ENCODE peak calls at places on chromosomes 16 and 17, in seven cellular contexts. O is IMR-90, W is neuronal stem cell, S is H9, Z is trophoblast cell, M is mesenchymal stem cell, F is H1. I is an unnamed sample.

GRCh38 chr17:77455111-77455877 is 314.5 kb downstream of the SEC14L1 start:
- DNase-seq in O (peak), W (no peak), S (no peak), Z (no peak), M (peak), F (no peak), I (no peak)

GRCh38 chr17:78572277-78573205 is 4.7 kb downstream of the DNAH17 start:
- DNase-seq in O (no peak), W (peak), S (peak), Z (no peak), M (no peak), F (no peak), I (peak)

GRCh38 chr16:740764-741505 is at the start of gene CIAO3:
- DNase-seq in O (peak), W (peak), S (peak), Z (peak), M (peak), F (no peak), I (peak)

GRCh38 chr16:28912558-28912957 is 12.5 kb downstream of the RABEP2 start:
- DNase-seq in O (no peak), W (no peak), S (no peak), Z (no peak), M (no peak), F (no peak), I (no peak)

GRCh38 chr17:69222707-69223106 is 5.9 kb downstream of the ABCA10 start:
- DNase-seq in O (no peak), W (no peak), S (no peak), Z (no peak), M (no peak), F (no peak), I (no peak)

GRCh38 chr17:75849724-75850123 is 5.4 kb downstream of the WBP2 start:
- DNase-seq in O (no peak), W (no peak), S (no peak), Z (peak), M (no peak), F (no peak), I (no peak)

GRCh38 chr17:63029520-63029919 is 63.5 kb downstream of the TANC2 start:
- DNase-seq in O (peak), W (no peak), S (no peak), Z (no peak), M (peak), F (no peak), I (no peak)

GRCh38 chr16:19912445-19913305 is 28.0 kb upstream of the GPRC5B start:
- DNase-seq in O (peak), W (no peak), S (no peak), Z (no peak), M (peak), F (no peak), I (peak)

GRCh38 chr16:19474617-19475016 is 47.3 kb downstream of the GDE1 start:
- DNase-seq in O (no peak), W (no peak), S (no peak), Z (peak), M (no peak), F (no peak), I (no peak)

GRCh38 chr16:2150418-2151187 is 2.2 kb downstream of the RAB26 start:
- DNase-seq in O (peak), W (no peak), S (peak), Z (no peak), M (peak), F (peak), I (peak)

GRCh38 chr17:10752696-10753095 is 22.9 kb upstream of the TMEM220 start:
- DNase-seq in O (no peak), W (no peak), S (no peak), Z (no peak), M (no peak), F (no peak), I (no peak)

DNA sequence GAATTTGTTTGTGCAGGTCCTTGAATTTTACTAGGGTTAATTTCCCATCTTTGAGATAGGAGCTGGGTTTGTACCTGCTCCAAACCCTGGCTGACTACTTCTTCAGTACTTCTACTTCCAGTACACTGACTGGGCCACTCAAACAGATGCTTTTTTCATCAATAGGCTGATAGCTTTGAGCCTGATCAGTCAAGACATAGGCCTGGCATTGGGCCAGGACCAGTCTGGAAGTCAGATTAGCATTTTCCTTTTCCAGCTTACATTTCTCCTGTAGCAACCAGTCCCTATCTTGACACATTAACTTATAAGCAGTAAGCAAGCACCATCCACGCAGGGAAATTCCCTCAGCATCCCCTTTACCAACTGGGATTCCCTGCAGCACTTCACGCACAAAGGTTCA is 7.5 kb upstream of the TMEM101 start:
- DNase-seq in O (no peak), W (no peak), S (no peak), Z (no peak), M (no peak), F (no peak), I (no peak)
- H3K4ac ChIP-seq in O (no peak), W (no peak), S (no peak), Z (no peak), M (no peak), F (no peak), I (no peak)

GRCh38 chr17:39605492-39606433 is 2.0 kb downstream of the NEUROD2 start:
- DNase-seq in O (no peak), W (no peak), S (peak), Z (no peak), M (peak), F (no peak), I (no peak)
- H2BK120ac ChIP-seq in O (no peak), W (no peak), S (no peak), Z (no peak), M (no peak), F (no peak), I (no peak)

GRCh38 chr17:17105976-17106375 is 63.7 kb downstream of the MPRIP start:
- DNase-seq in O (no peak), W (no peak), S (no peak), Z (no peak), M (no peak), F (no peak), I (no peak)

GRCh38 chr17:17107281-17107680 is 65.0 kb downstream of the MPRIP start:
- DNase-seq in O (no peak), W (no peak), S (no peak), Z (no peak), M (no peak), F (no peak), I (no peak)

GRCh38 chr17:17108681-17109049 is 66.4 kb downstream of the MPRIP start:
- DNase-seq in O (no peak), W (no peak), S (no peak), Z (no peak), M (no peak), F (no peak), I (no peak)

GRCh38 chr17:17107891-17108680 is 65.8 kb downstream of the MPRIP start:
- DNase-seq in O (no peak), W (no peak), S (no peak), Z (no peak), M (no peak), F (no peak), I (no peak)

DNA sequence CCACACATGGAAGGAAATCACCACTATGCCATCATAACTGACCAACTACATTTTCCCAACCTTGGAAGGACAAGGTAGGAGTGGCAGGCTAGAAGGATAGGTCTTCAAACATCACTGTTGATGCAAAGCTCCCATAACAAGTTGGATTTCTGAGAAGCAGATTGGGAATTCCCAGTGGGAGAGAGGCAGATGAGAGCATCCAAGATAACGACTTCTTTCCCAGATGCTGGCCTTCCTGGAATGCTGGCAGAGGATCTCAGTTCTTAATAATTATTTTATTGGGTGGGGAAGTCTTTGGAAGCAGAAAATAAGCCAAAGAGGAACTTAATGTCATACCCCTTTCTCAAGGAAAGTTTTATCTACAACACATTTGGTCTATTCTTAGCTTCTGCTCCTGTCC is 64.5 kb downstream of the MPRIP start:
- DNase-seq in O (peak), W (no peak), S (no peak), Z (no peak), M (no peak), F (no peak), I (no peak)
- H3K9ac ChIP-seq in O (no peak), W (no peak), S (no peak), Z (no peak), M (no peak), F (no peak), I (no peak)

DNA sequence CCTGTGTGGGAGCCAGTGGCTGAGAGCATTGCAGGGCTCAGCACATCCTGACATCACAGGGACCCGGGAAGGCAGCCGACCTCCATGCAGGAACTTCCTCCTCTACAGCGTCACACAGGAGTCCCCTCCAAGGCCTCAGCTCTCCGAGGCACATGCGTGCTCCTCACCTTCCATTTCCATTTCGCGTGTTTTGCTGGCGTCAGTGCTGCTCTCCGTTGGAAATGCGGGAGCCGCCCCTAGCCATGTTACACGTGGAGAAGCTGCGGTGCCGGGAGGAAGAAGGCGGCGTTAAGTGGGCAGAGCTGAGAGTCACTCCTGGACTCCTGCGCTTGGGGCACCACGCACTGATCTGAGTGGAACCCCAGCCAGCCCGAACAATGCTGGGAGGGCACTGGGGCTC is 25.2 kb upstream of the CRISPLD2 start:
- DNase-seq in O (peak), W (no peak), S (no peak), Z (no peak), M (no peak), F (no peak), I (no peak)
- H3K4ac ChIP-seq in O (peak), W (no peak), S (no peak), Z (no peak), M (no peak), F (no peak), I (no peak)

GRCh38 chr16:68915561-68915960 is 72.2 kb downstream of the TANGO6 start:
- DNase-seq in O (no peak), W (no peak), S (no peak), Z (peak), M (no peak), F (no peak), I (no peak)
- H2BK120ac ChIP-seq in O (no peak), W (no peak), S (no peak), Z (no peak), M (no peak), F (no peak), I (no peak)

DNA sequence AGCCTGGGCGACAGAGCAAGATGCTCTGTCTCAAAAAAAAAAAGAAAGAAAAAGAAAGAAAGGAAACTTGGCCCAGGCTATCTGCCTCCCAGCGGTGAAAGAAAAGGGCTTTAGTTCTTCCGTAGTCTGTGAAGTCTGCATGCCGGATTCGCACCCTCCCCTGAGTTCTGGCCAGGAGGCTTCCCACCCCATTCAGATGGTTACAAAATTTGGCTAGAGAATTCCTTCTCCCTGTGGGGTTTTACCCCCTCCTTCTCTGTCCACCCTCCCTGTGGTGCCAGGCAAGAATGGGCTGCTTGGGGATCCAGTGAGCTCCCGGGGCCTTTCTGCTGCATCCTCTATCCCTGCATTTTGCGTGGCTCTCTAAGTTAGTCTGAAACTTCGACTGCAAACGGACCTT is 37.8 kb downstream of the PAFAH1B1 start:
- DNase-seq in O (no peak), W (no peak), S (no peak), Z (no peak), M (no peak), F (no peak), I (peak)
- H3K9ac ChIP-seq in O (no peak), W (no peak), S (no peak), Z (no peak), M (no peak), F (no peak), I (peak)

GRCh38 chr17:17205368-17206148 is 575 bp downstream of the PLD6 start:
- DNase-seq in O (peak), W (no peak), S (peak), Z (peak), M (no peak), F (no peak), I (no peak)

GRCh38 chr17:17208013-17208412 is 1.9 kb upstream of the PLD6 start:
- DNase-seq in O (no peak), W (no peak), S (no peak), Z (no peak), M (no peak), F (no peak), I (no peak)

GRCh38 chr17:17206149-17206912 is at the start of gene PLD6:
- DNase-seq in O (peak), W (no peak), S (peak), Z (peak), M (no peak), F (no peak), I (no peak)

GRCh38 chr17:17204635-17205231 is 1.4 kb downstream of the PLD6 start:
- DNase-seq in O (no peak), W (no peak), S (no peak), Z (no peak), M (no peak), F (no peak), I (no peak)

DNA sequence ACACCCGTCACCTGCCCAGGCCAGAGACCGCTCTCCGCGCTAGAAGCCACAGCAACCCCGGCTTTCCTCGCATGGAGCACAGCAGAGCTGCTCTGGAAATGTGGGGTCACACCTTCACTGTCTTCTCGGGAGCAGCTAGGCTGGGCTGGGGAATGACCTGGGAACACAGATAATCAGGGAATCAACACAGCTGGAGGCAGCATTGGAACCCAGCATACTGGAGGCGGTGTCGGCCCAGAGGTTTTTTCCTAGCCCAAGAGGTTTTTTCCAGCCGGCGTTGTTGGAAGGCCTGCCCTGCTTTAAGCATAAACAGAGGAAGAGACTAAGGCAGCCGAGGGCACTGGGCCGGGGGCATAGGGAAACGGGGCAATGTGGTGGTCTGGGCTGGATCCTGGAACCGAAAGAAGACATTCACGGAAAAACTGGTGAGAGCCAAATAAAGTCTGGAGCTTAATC is 808 bp upstream of the PLD6 start:
- DNase-seq in O (no peak), W (no peak), S (peak), Z (peak), M (no peak), F (no peak), I (peak)
- H3K4ac ChIP-seq in O (peak), W (peak), S (no peak), Z (no peak), M (no peak), F (no peak), I (no peak)

GRCh38 chr17:8435245-8436168 is at the start of gene NDEL1:
- DNase-seq in O (peak), W (peak), S (peak), Z (peak), M (peak), F (peak), I (peak)
- H2BK120ac ChIP-seq in O (peak), W (no peak), S (no peak), Z (peak), M (peak), F (no peak), I (peak)

DNA sequence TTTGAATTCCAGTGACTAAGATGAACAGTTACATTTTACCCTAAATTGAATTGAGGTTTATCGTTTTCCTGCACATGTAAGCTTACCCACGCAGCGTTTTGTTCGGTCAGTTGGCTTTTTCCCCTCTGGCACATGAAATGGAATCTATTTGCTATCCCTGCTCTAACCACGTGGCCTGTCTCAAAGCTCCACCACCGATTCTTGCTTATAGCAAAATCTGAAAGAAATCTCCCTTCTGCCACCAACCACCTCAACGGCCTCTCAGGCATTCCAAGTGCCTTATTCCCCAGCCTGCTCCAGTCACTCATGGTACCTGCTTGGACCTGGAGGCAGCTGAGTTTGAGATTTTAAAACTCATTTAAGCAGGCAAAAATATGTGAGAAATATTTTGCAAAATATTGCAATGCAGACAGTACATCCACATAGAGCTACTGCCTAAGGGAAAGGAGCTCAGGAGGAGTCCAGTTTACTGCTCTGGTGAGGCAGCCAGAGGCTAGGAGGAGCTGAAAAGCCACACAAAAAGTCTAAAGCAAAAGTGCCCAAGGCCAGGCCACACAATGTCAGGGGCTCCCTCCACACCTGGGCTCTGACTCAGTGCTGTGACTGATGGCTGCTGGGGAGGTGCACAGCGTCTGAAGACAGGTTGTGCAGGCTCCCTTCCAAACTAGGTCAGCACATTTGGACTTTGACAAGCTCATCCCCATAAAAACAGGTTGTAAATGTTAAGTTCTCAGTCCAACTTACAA is 26.4 kb downstream of the ARHGAP17 start:
- DNase-seq in O (peak), W (no peak), S (no peak), Z (peak), M (peak), F (no peak), I (peak)
- H3K9ac ChIP-seq in O (peak), W (no peak), S (no peak), Z (no peak), M (peak), F (no peak), I (no peak)

I was measured in mesendoderm.